ENCODE peak calls at places on chromosomes 12 and 14, in ten cellular contexts. Q, L, D, E, P, S, Z, F, O and T are unnamed samples.

GRCh38 chr12:130336723-130337475 is 788 bp upstream of the PIWIL1 start:
- DNase-seq in Q (no peak), L (peak; percentile 27), D (peak; percentile 63), E (no peak), P (no peak), S (no peak), Z (no peak), F (no peak), O (no peak), T (no peak)

GRCh38 chr14:65354131-65354530 is 58.4 kb upstream of the FUT8 start:
- DNase-seq in Q (no peak), L (no peak), D (no peak), E (no peak), P (no peak), S (no peak), Z (no peak), F (no peak), O (no peak), T (no peak)

GRCh38 chr14:105419055-105419304 is 647 bp upstream of the MTA1 start:
- DNase-seq in Q (no peak), L (no peak), D (peak; percentile 60), E (no peak), P (no peak), S (no peak), Z (no peak), F (no peak), O (no peak), T (no peak)

GRCh38 chr14:53149656-53150319 is 3.3 kb downstream of the DDHD1 start:
- DNase-seq in Q (no peak), L (no peak), D (no peak), E (no peak), P (no peak), S (no peak), Z (no peak), F (no peak), O (no peak), T (no peak)

GRCh38 chr14:23406244-23406643 is 1.8 kb downstream of the MYH6 start:
- DNase-seq in Q (no peak), L (no peak), D (no peak), E (no peak), P (no peak), S (no peak), Z (no peak), F (no peak), O (peak; percentile 14), T (no peak)

GRCh38 chr12:50933459-50934124 is 18.8 kb upstream of the HIGD1C start:
- DNase-seq in Q (no peak), L (no peak), D (peak; percentile 75), E (no peak), P (no peak), S (no peak), Z (peak; percentile 11), F (no peak), O (no peak), T (no peak)

GRCh38 chr14:54627718-54628345 is 60.9 kb downstream of the SAMD4A start:
- DNase-seq in Q (peak; percentile 69), L (peak; percentile 35), D (no peak), E (peak; percentile 62), P (peak; percentile 85), S (no peak), Z (peak; percentile 78), F (no peak), O (peak; percentile 44), T (no peak)

GRCh38 chr12:101759396-101760047 is 20.3 kb upstream of the SYCP3 start:
- DNase-seq in Q (peak; percentile 35), L (no peak), D (no peak), E (peak; percentile 14), P (no peak), S (no peak), Z (peak; percentile 44), F (no peak), O (no peak), T (no peak)

GRCh38 chr12:104454997-104455396 is 1.8 kb upstream of the CHST11 start:
- DNase-seq in Q (peak; percentile 44), L (no peak), D (no peak), E (peak; percentile 77), P (no peak), S (no peak), Z (no peak), F (no peak), O (no peak), T (no peak)

GRCh38 chr12:119020377-119021360 is 39.3 kb downstream of the SRRM4 start:
- DNase-seq in Q (no peak), L (peak; percentile 33), D (peak; percentile 98), E (no peak), P (peak; percentile 30), S (peak; percentile 20), Z (peak; percentile 81), F (no peak), O (peak; percentile 17), T (no peak)

GRCh38 chr14:63713058-63713457 is 14.8 kb downstream of the SGPP1 start:
- DNase-seq in Q (no peak), L (no peak), D (no peak), E (peak; percentile 36), P (no peak), S (no peak), Z (no peak), F (no peak), O (no peak), T (no peak)

GRCh38 chr14:34190746-34191145 is 239.9 kb upstream of the EGLN3 start:
- DNase-seq in Q (no peak), L (no peak), D (no peak), E (no peak), P (no peak), S (no peak), Z (no peak), F (no peak), O (no peak), T (no peak)

DNA sequence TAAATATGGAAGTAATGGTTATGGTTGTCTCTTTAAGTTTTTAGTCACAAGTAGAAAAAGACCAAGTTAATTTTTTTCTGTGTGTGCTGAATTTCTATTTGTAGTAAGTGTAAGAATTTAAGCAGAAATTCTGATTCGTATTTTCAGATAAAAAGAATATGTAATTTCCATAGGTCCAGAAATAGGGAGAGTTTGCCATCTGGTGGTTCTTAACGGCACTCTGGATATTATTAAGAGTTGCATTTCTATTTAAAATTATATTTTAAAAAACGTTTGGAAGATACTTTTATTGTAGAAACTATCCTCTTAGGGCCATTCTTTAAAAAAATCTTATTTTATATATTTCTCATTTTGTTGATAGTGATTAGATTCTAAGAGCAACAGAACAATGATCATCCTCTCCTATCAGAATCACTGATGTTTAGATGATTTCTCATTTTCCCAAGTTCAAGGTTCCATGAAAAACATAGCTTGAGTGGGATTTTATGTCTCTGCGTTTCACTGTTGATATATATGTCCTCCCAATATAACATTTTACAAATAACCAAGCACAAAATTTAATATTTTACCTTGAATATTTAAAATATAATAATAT is 88.3 kb downstream of the LRRK2 start:
- DNase-seq in Q (peak; percentile 31), L (no peak), D (no peak), E (peak; percentile 2), P (no peak), S (no peak), Z (peak; percentile 31), F (no peak), O (no peak), T (no peak)
- TF ChIP-seq CTCF in Q (peak; percentile 77), L (peak; percentile 23), D (peak; percentile 81), E (peak; percentile 43), P (peak; percentile 53), S (peak; percentile 29), Z (peak; percentile 46), F (peak; percentile 57), O (peak; percentile 44), T (peak; percentile 53)

DNA sequence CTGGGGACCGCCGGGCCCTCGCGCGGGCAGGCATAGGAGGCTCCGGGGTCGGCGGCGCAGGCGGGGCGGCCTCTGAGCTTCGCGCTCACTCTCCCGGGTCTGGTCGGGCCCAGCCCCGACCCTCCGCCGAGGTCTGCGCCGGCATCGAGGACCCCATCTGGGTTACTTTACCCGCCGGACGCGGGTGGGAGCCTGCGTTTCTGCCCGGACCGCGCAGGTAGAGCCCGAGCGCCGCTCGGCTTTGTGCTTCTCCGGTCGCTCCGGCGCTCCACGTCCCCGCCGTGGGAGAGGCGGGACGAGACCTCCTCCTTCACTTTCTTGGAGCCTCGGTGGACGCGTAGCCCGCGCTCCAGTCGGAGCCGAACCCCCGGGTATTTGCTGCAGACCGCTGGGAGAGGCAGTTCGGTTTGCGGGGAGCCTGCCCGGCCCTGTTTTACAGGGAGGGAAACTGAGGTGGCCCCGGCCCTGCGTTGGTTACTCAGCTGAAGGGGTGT is 63.2 kb downstream of the FBXL14 start:
- DNase-seq in Q (no peak), L (no peak), D (peak; percentile 81), E (no peak), P (no peak), S (no peak), Z (no peak), F (no peak), O (no peak), T (no peak)
- H3K4me3 ChIP-seq in Q (peak overlapping the region; percentile 58), L (peak overlapping the region; percentile 59), D (peak overlapping the region; percentile 72), E (peak overlapping the region; percentile 71), P (peak overlapping the region; percentile 25), S (peak overlapping the region; percentile 55), Z (peak overlapping the region; percentile 93), F (peak overlapping the region; percentile 57), O (peak overlapping the region; percentile 70), T (peak overlapping the region; percentile 67)

GRCh38 chr12:6635375-6635855 is 344 bp downstream of the LPAR5 start:
- DNase-seq in Q (no peak), L (peak; percentile 60), D (peak; percentile 65), E (no peak), P (no peak), S (no peak), Z (no peak), F (no peak), O (no peak), T (no peak)
- H3K27ac ChIP-seq in Q (no peak overlapping the region), L (peak overlapping the region; percentile 71), D (no peak overlapping the region), E (no peak overlapping the region), P (no peak overlapping the region), S (no peak overlapping the region), Z (no peak overlapping the region), F (no peak overlapping the region), O (peak overlapping the region; percentile 18), T (no peak overlapping the region)

GRCh38 chr12:126706300-126706699 is 1560.7 kb upstream of the TMEM132C start:
- DNase-seq in Q (no peak), L (no peak), D (peak; percentile 83), E (no peak), P (no peak), S (no peak), Z (peak; percentile 35), F (no peak), O (no peak), T (no peak)

GRCh38 chr12:126708492-126708896 is 1558.5 kb upstream of the TMEM132C start:
- DNase-seq in Q (no peak), L (no peak), D (no peak), E (peak; percentile 72), P (no peak), S (no peak), Z (no peak), F (no peak), O (no peak), T (no peak)

GRCh38 chr12:126700115-126700514 is 1566.9 kb upstream of the TMEM132C start:
- DNase-seq in Q (no peak), L (no peak), D (no peak), E (no peak), P (no peak), S (no peak), Z (no peak), F (no peak), O (no peak), T (no peak)

DNA sequence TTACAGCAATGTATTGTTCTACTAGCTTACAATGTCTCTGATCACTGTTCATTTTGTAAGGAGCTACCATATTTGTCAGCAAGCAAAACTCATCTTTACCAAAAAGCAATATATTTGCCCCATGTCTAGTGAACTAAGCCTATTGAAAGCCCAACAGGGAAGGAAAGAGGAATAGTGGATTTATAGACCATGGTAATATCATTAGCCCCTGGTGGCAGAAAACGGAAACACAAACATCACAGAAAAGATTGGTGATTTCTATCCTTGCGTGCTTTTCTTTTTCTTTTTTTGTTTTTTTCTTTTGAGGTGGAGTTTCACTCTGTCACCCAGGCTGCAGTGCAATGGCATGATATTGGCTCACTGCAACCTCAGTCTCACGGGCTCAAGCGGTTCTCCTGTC is 1562.4 kb upstream of the TMEM132C start:
- DNase-seq in Q (no peak), L (no peak), D (peak; percentile 62), E (no peak), P (no peak), S (no peak), Z (no peak), F (no peak), O (no peak), T (no peak)
- TF ChIP-seq CTCF in Q (no peak), L (no peak), D (peak; percentile 77), E (no peak), P (no peak), S (no peak), Z (no peak), F (peak; percentile 8), O (no peak), T (no peak)